ENCODE peak calls at places on chromosomes 4 and X, in six cellular contexts. R is cardiac muscle cell, T is fibroblast of pulmonary artery, M is ovary, A is astrocyte of the spinal cord, G is HFF-Myc. V is an unnamed sample.

GRCh38 chrX:15598031-15598430 is 2.7 kb downstream of the ACE2 start:
- DNase-seq in A (no peak), T (no peak), M (no peak), G (no peak), R (peak; percentile 70), V (no peak)

GRCh38 chrX:123121241-123121640 is 62.8 kb upstream of the GRIA3 start:
- DNase-seq in A (peak; percentile 1), M (no peak), T (no peak), R (no peak), G (no peak), V (no peak)

GRCh38 chrX:78375894-78376293 is 48.5 kb upstream of the CYSLTR1 start:
- DNase-seq in G (no peak), R (no peak), T (no peak), M (no peak), A (no peak), V (peak; percentile 28)

GRCh38 chr4:24032371-24032989 is 142.6 kb upstream of the PPARGC1A start:
- DNase-seq in G (no peak), M (no peak), T (peak; percentile 10), A (peak; percentile 7), R (peak; percentile 23), V (no peak)

GRCh38 chrX:20432048-20432447 is 165.3 kb upstream of the RPS6KA3 start:
- DNase-seq in A (peak; percentile 54), M (no peak), R (no peak), G (peak; percentile 4), T (peak; percentile 26), V (no peak)

GRCh38 chr4:169174247-169174646 is 96.5 kb downstream of the SH3RF1 start:
- DNase-seq in T (no peak), G (no peak), A (no peak), M (no peak), R (no peak), V (no peak)

GRCh38 chr4:188714907-188715306 is 575.7 kb downstream of the TRIML1 start:
- DNase-seq in M (no peak), A (peak; percentile 58), T (peak; percentile 2), R (no peak), G (no peak), V (no peak)

GRCh38 chr4:120158860-120159259 is 92.2 kb upstream of the MAD2L1 start:
- DNase-seq in A (no peak), M (no peak), G (no peak), R (no peak), T (no peak), V (no peak)

GRCh38 chr4:84159767-84160166 is 339.3 kb downstream of the NKX6-1 start:
- DNase-seq in A (no peak), T (no peak), G (no peak), R (peak; percentile 83), M (no peak), V (peak; percentile 4)

GRCh38 chrX:25640276-25640675 is 497.9 kb upstream of the MAGEB18 start:
- DNase-seq in R (no peak), A (no peak), G (no peak), T (no peak), M (no peak), V (peak; percentile 65)

GRCh38 chr4:10048931-10049655 is 27.8 kb upstream of the SLC2A9 start:
- DNase-seq in M (no peak), R (no peak), A (no peak), G (no peak), T (no peak), V (no peak)

DNA sequence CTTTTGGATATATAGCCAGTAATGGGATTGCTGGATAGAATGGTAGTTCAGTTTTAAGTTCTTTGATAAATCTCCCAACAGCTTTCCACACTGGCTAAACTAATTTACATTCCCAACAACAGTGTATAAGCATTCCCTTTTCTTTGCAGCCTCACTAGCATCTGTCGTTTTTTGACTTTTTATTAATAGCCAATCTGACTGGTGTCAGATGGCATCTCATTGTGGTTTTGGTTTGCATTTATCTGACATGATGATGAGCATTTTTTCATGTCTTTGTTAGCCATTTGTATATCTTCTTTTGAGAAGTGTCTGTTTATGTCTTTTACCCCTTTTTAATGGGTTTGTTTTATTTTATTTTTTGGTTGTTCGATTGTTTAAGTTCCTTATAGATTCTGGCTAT is 13.3 kb downstream of the UBQLN2 start:
- DNase-seq in R (no peak), M (no peak), A (no peak), G (no peak), T (no peak), V (no peak)
- TF ChIP-seq CTCF in R (no peak), M (no peak), A (no peak), G (no peak), T (no peak), V (no peak)

DNA sequence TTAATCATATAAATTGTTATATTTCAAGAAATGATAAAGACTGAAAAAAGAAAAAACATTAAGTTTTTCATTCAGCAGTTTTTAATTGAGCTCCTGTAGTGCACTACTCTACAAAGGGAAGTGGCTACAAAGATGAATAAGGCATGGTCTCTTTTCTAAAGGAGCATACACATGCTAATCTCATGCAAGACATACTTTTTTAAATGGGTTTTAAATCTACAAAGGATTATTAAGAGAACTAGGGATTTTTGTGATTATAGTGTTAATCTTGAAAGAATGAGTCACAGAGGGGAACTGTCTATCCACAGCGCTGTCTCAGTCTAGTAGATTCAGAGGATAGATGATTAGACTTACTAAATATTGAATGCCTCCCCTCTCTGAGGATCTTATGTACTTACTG is 1722.2 kb downstream of the RPA4 start:
- DNase-seq in G (no peak), A (no peak), M (no peak), R (no peak), T (no peak), V (no peak)
- H3K4me3 ChIP-seq in G (no peak overlapping the region), A (no peak overlapping the region), M (no peak overlapping the region), R (no peak overlapping the region), T (no peak overlapping the region), V (no peak overlapping the region)

DNA sequence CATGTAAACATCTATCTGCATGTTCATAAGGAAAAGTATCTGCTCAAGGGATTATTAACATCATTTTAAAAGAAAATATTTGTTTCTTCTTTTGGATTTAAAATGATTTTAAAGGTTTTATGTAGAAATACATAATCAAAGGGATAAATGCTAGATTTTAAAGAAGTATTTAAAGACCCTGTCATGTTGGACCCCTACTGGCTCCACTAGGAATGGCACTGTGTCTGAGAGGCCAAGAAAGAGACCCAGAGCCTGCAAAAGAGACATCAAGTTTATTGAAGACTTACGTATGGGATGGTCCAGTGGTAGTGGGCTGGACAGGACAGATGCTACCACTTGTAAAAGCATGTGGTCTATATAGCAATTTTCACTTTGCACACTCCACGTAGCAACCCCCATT is 78.7 kb upstream of the PCDH18 start:
- DNase-seq in G (peak; percentile 22), M (no peak), R (peak; percentile 33), A (no peak), T (peak; percentile 31), V (no peak)
- TF ChIP-seq CTCF in G (peak; percentile 60), M (no peak), R (peak; percentile 70), A (peak; percentile 49), T (peak; percentile 61), V (no peak)

GRCh38 chrX:90012395-90012794 is 90.7 kb downstream of the TGIF2LX start:
- DNase-seq in G (no peak), M (no peak), R (no peak), T (no peak), A (no peak), V (no peak)
- H3K4me3 ChIP-seq in G (no peak overlapping the region), M (no peak overlapping the region), R (no peak overlapping the region), T (no peak overlapping the region), A (no peak overlapping the region), V (no peak overlapping the region)

GRCh38 chrX:17736856-17737706 is at the start of gene SCML1:
- DNase-seq in A (peak; percentile 97), R (peak; percentile 94), G (peak; percentile 81), T (peak; percentile 97), M (peak; percentile 98), V (peak; percentile 89)
- TF ChIP-seq CTCF in A (no peak), R (no peak), G (no peak), T (no peak), M (no peak), V (no peak)

DNA sequence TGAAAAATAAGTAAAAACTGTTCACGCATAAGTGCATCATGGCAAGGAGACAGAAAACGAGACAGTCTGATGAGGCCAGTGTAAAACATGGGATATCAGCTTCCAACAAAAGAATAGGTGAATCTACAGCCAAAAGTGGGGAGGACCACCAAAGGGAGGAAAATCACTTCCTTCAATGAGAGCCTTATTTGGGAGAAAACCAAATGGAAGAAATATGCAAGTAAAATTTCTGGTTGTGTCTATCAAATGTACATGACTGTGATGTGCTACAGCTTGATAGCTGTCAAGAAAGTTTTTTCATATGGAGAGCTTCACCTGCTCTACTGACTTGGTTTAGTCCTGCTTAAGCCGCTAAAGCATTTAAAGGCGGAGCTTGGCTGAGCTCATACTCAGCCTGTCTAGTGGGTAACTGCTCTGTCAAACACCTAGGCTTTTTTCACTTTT is 66.2 kb downstream of the MAGEA1 start:
- DNase-seq in M (no peak), R (peak; percentile 53), T (no peak), A (peak; percentile 12), G (no peak), V (no peak)
- H3K4me3 ChIP-seq in M (no peak overlapping the region), R (no peak overlapping the region), T (no peak overlapping the region), A (no peak overlapping the region), G (no peak overlapping the region), V (no peak overlapping the region)

GRCh38 chr4:8392591-8393190 is 47.8 kb downstream of the ACOX3 start:
- DNase-seq in T (no peak), R (no peak), M (no peak), G (no peak), A (peak; percentile 25), V (no peak)

GRCh38 chr4:8391972-8392371 is 48.6 kb downstream of the ACOX3 start:
- DNase-seq in A (peak; percentile 82), M (peak; percentile 81), R (no peak), T (peak; percentile 93), G (peak; percentile 79), V (no peak)

GRCh38 chr4:8394125-8394524 is 46.4 kb downstream of the ACOX3 start:
- DNase-seq in G (no peak), R (no peak), T (peak; percentile 68), A (peak; percentile 68), M (peak; percentile 79), V (no peak)

GRCh38 chr4:8394806-8395205 is 45.7 kb downstream of the ACOX3 start:
- DNase-seq in A (no peak), T (no peak), R (no peak), G (no peak), M (no peak), V (no peak)

DNA sequence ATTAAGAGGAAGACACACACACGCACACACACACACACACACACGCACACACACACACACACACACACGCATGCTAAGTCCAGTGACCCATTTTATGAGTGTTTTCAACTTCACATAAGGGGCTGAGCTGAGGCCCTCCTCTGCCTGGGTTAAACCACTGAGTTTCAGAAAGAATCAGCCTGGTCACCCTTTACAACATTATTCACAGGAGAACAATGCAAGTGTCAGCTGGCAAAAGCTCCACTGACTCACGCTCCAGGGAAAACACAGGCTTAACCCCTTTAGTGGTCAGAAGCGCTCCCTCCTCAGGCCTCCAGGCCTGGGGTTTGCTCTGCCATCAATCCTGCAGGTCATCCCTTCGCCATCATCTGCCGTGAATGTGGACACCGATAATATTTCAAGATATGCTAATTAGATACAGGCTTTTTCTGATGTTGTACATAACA is 46.9 kb downstream of the ACOX3 start:
- DNase-seq in R (no peak), T (peak; percentile 97), M (peak; percentile 84), G (peak; percentile 86), A (peak; percentile 97), V (no peak)
- TF ChIP-seq CTCF in R (peak; percentile 29), T (peak; percentile 39), M (no peak), G (no peak), A (peak; percentile 30), V (no peak)

GRCh38 chr4:167688660-167689142 is 403.6 kb upstream of the ANXA10 start:
- DNase-seq in G (no peak), M (no peak), R (no peak), T (no peak), A (no peak), V (no peak)
- H3K4me3 ChIP-seq in G (no peak overlapping the region), M (no peak overlapping the region), R (no peak overlapping the region), T (no peak overlapping the region), A (no peak overlapping the region), V (peak overlapping the region; percentile 25)

V was measured in LNCaP clone FGC.